ENCODE peak calls at places on chromosomes 3 and 15, in five cellular contexts. One of them, this sample, is unnamed.

GRCh38 chr3:141345951-141346817 is 22.1 kb upstream of the ZBTB38 start:
- DNase-seq in SK-N-SH: no peak
- DNase-seq in Peyer's patch: peak
- DNase-seq in lung: no peak
- DNase-seq in substantia nigra: no peak
- DNase-seq in this sample: no peak

GRCh38 chr3:71307884-71308697 is 275.4 kb downstream of the FOXP1 start:
- DNase-seq in substantia nigra: peak
- DNase-seq in SK-N-SH: no peak
- DNase-seq in lung: no peak
- DNase-seq in Peyer's patch: no peak
- DNase-seq in this sample: peak

GRCh38 chr15:63256433-63256884 is 20.9 kb upstream of the APH1B start:
- DNase-seq in substantia nigra: no peak
- DNase-seq in SK-N-SH: no peak
- DNase-seq in lung: no peak
- DNase-seq in Peyer's patch: no peak
- DNase-seq in this sample: no peak

GRCh38 chr3:101676765-101677435 is at the start of gene ZBTB11:
- DNase-seq in lung: peak
- DNase-seq in substantia nigra: no peak
- DNase-seq in Peyer's patch: peak
- DNase-seq in SK-N-SH: peak
- DNase-seq in this sample: no peak

GRCh38 chr3:12643724-12644123 is 20.2 kb downstream of the RAF1 start:
- DNase-seq in Peyer's patch: no peak
- DNase-seq in SK-N-SH: no peak
- DNase-seq in substantia nigra: no peak
- DNase-seq in lung: no peak
- DNase-seq in this sample: no peak

GRCh38 chr15:90261811-90262210 is 3.7 kb upstream of the NGRN start:
- DNase-seq in lung: no peak
- DNase-seq in SK-N-SH: no peak
- DNase-seq in substantia nigra: no peak
- DNase-seq in Peyer's patch: no peak
- DNase-seq in this sample: no peak

GRCh38 chr3:195752538-195753331 is 32.0 kb downstream of the MUC20 start:
- DNase-seq in Peyer's patch: peak
- DNase-seq in SK-N-SH: peak
- DNase-seq in lung: peak
- DNase-seq in substantia nigra: no peak
- DNase-seq in this sample: no peak

GRCh38 chr15:71748327-71748726 is 62.0 kb upstream of the NR2E3 start:
- DNase-seq in SK-N-SH: no peak
- DNase-seq in lung: no peak
- DNase-seq in Peyer's patch: no peak
- DNase-seq in substantia nigra: no peak
- DNase-seq in this sample: no peak

GRCh38 chr15:45702041-45702440 is 67.2 kb downstream of the SQOR start:
- DNase-seq in lung: no peak
- DNase-seq in Peyer's patch: no peak
- DNase-seq in substantia nigra: no peak
- DNase-seq in SK-N-SH: no peak
- DNase-seq in this sample: no peak

GRCh38 chr3:72042397-72043211 is 257.7 kb upstream of the PROK2 start:
- DNase-seq in substantia nigra: no peak
- DNase-seq in Peyer's patch: no peak
- DNase-seq in SK-N-SH: no peak
- DNase-seq in lung: no peak
- DNase-seq in this sample: no peak

GRCh38 chr15:60079210-60079609 is 75.1 kb downstream of the FOXB1 start:
- DNase-seq in SK-N-SH: no peak
- DNase-seq in substantia nigra: no peak
- DNase-seq in Peyer's patch: no peak
- DNase-seq in lung: no peak
- DNase-seq in this sample: no peak

GRCh38 chr15:62445244-62445643 is 280.2 kb upstream of the C2CD4B start:
- DNase-seq in substantia nigra: no peak
- DNase-seq in Peyer's patch: no peak
- DNase-seq in SK-N-SH: no peak
- DNase-seq in lung: no peak
- DNase-seq in this sample: no peak

GRCh38 chr15:60635507-60636352 is 156.8 kb upstream of the ICE2 start:
- DNase-seq in SK-N-SH: no peak
- DNase-seq in lung: no peak
- DNase-seq in Peyer's patch: no peak
- DNase-seq in substantia nigra: no peak
- DNase-seq in this sample: no peak

GRCh38 chr3:138465927-138466326 is 31.5 kb downstream of the ESYT3 start:
- DNase-seq in Peyer's patch: no peak
- DNase-seq in lung: no peak
- DNase-seq in SK-N-SH: no peak
- DNase-seq in substantia nigra: no peak
- DNase-seq in this sample: no peak

GRCh38 chr15:95590533-95591044 is 739.9 kb upstream of the NR2F2 start:
- DNase-seq in lung: no peak
- DNase-seq in Peyer's patch: no peak
- DNase-seq in SK-N-SH: no peak
- DNase-seq in substantia nigra: no peak
- DNase-seq in this sample: no peak

GRCh38 chr3:190081387-190081786 is 39.3 kb downstream of the P3H2 start:
- DNase-seq in SK-N-SH: no peak
- DNase-seq in substantia nigra: no peak
- DNase-seq in lung: no peak
- DNase-seq in Peyer's patch: no peak
- DNase-seq in this sample: no peak

GRCh38 chr15:69468241-69469121 is 15.9 kb downstream of the RPLP1 start:
- DNase-seq in Peyer's patch: no peak
- DNase-seq in substantia nigra: no peak
- DNase-seq in SK-N-SH: peak
- DNase-seq in lung: peak
- DNase-seq in this sample: no peak

GRCh38 chr3:11580645-11581044 is 63.1 kb downstream of the VGLL4 start:
- DNase-seq in Peyer's patch: no peak
- DNase-seq in SK-N-SH: no peak
- DNase-seq in substantia nigra: no peak
- DNase-seq in lung: no peak
- DNase-seq in this sample: no peak

GRCh38 chr3:9280477-9281219 is 31.2 kb upstream of the SRGAP3 start:
- DNase-seq in substantia nigra: no peak
- DNase-seq in SK-N-SH: peak
- DNase-seq in Peyer's patch: no peak
- DNase-seq in lung: no peak
- DNase-seq in this sample: no peak

GRCh38 chr3:149534082-149534481 is 59.6 kb downstream of the TM4SF4 start:
- DNase-seq in SK-N-SH: no peak
- DNase-seq in Peyer's patch: no peak
- DNase-seq in lung: no peak
- DNase-seq in substantia nigra: no peak
- DNase-seq in this sample: no peak

GRCh38 chr3:134998855-134999254 is 203.8 kb downstream of the EPHB1 start:
- DNase-seq in lung: no peak
- DNase-seq in SK-N-SH: no peak
- DNase-seq in Peyer's patch: no peak
- DNase-seq in substantia nigra: no peak
- DNase-seq in this sample: no peak

GRCh38 chr3:142958707-142959106 is 4.8 kb downstream of the PAQR9 start:
- DNase-seq in Peyer's patch: no peak
- DNase-seq in substantia nigra: no peak
- DNase-seq in SK-N-SH: no peak
- DNase-seq in lung: no peak
- DNase-seq in this sample: peak

GRCh38 chr15:65790692-65791334 is 1.3 kb downstream of the DENND4A start:
- DNase-seq in Peyer's patch: no peak
- DNase-seq in SK-N-SH: peak
- DNase-seq in substantia nigra: peak
- DNase-seq in lung: no peak
- DNase-seq in this sample: no peak

GRCh38 chr3:16917256-16917935 is 32.6 kb downstream of the PLCL2 start:
- DNase-seq in substantia nigra: no peak
- DNase-seq in Peyer's patch: no peak
- DNase-seq in SK-N-SH: no peak
- DNase-seq in lung: no peak
- DNase-seq in this sample: no peak

GRCh38 chr3:64437126-64437525 is 211.9 kb upstream of the PRICKLE2 start:
- DNase-seq in SK-N-SH: no peak
- DNase-seq in Peyer's patch: no peak
- DNase-seq in lung: no peak
- DNase-seq in substantia nigra: no peak
- DNase-seq in this sample: no peak

GRCh38 chr3:62097121-62097520 is 276.2 kb downstream of the FEZF2 start:
- DNase-seq in substantia nigra: no peak
- DNase-seq in SK-N-SH: no peak
- DNase-seq in lung: no peak
- DNase-seq in Peyer's patch: no peak
- DNase-seq in this sample: no peak

GRCh38 chr3:27990837-27991236 is 250.6 kb upstream of the CMC1 start:
- DNase-seq in lung: no peak
- DNase-seq in SK-N-SH: no peak
- DNase-seq in substantia nigra: no peak
- DNase-seq in Peyer's patch: no peak
- DNase-seq in this sample: no peak

GRCh38 chr3:27990347-27990746 is 251.1 kb upstream of the CMC1 start:
- DNase-seq in lung: no peak
- DNase-seq in SK-N-SH: no peak
- DNase-seq in Peyer's patch: no peak
- DNase-seq in substantia nigra: no peak
- DNase-seq in this sample: no peak

DNA sequence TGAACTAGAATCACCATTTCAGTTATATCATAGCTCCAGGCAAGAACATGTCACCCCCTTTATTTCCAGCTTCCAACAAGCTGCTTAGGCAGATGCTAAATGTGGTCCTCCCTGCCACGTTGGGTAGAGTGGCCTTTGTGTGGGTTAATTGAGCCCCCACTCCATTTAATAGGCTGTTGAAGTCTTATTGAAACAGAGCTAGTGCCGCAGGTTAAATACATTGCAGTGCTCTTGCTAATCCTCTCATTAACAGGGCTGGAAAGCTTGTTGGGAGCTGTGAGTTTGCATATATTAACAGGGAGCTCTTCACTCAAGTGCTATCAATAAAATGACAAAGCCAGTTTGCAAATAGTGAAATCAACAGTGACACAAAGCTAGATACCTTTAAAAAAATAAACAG is 248.4 kb upstream of the CMC1 start:
- DNase-seq in SK-N-SH: no peak
- DNase-seq in Peyer's patch: no peak
- DNase-seq in lung: no peak
- DNase-seq in substantia nigra: no peak
- DNase-seq in this sample: no peak
- H3K27ac ChIP-seq in SK-N-SH: no peak
- H3K27ac ChIP-seq in Peyer's patch: no peak
- H3K27ac ChIP-seq in lung: no peak
- H3K27ac ChIP-seq in substantia nigra: no peak
- H3K27ac ChIP-seq in this sample: no peak

GRCh38 chr3:37641556-37641955 is 220.1 kb upstream of the CTDSPL start:
- DNase-seq in SK-N-SH: no peak
- DNase-seq in Peyer's patch: no peak
- DNase-seq in lung: no peak
- DNase-seq in substantia nigra: no peak
- DNase-seq in this sample: no peak
- H3K27ac ChIP-seq in SK-N-SH: no peak
- H3K27ac ChIP-seq in Peyer's patch: no peak
- H3K27ac ChIP-seq in lung: no peak
- H3K27ac ChIP-seq in substantia nigra: no peak
- H3K27ac ChIP-seq in this sample: no peak

GRCh38 chr15:101510212-101511197 is 21.0 kb upstream of the PCSK6 start:
- DNase-seq in Peyer's patch: no peak
- DNase-seq in SK-N-SH: no peak
- DNase-seq in substantia nigra: no peak
- DNase-seq in lung: no peak
- DNase-seq in this sample: no peak
- H3K27ac ChIP-seq in Peyer's patch: no peak
- H3K27ac ChIP-seq in SK-N-SH: no peak
- H3K27ac ChIP-seq in substantia nigra: no peak
- H3K27ac ChIP-seq in lung: no peak
- H3K27ac ChIP-seq in this sample: no peak

GRCh38 chr3:46472056-46472455 is 7.4 kb upstream of the LTF start:
- DNase-seq in substantia nigra: no peak
- DNase-seq in SK-N-SH: no peak
- DNase-seq in Peyer's patch: no peak
- DNase-seq in lung: no peak
- DNase-seq in this sample: no peak
- H3K27ac ChIP-seq in substantia nigra: no peak
- H3K27ac ChIP-seq in SK-N-SH: no peak
- H3K27ac ChIP-seq in Peyer's patch: no peak
- H3K27ac ChIP-seq in lung: no peak
- H3K27ac ChIP-seq in this sample: no peak